ENCODE peak calls at places on chromosomes 4 and X, in five cellular contexts. L is stimulated activated CD4-positive, alpha-beta T cell treated with anti-CD3 and anti-CD28 coated beads, TNF-alpha, amount 100 ng/mL, for 1 hour; B is CD8-positive, alpha-beta memory T cell; G is GM23338; Q is gastrocnemius medialis. C is an unnamed sample.

GRCh38 chr4:129355031-129355430 is 259.1 kb downstream of the C4orf33 start:
- DNase-seq in L (no peak), B (no peak), G (no peak), Q (no peak), C (no peak)

GRCh38 chrX:66676413-66676812 is 37.5 kb upstream of the EDA2R start:
- DNase-seq in L (no peak), B (no peak), G (no peak), Q (no peak), C (no peak)

GRCh38 chr4:147071341-147071740 is 125.7 kb upstream of the TTC29 start:
- DNase-seq in L (no peak), B (no peak), G (no peak), Q (no peak), C (no peak)

GRCh38 chr4:115675721-115676120 is 562.3 kb upstream of the NDST4 start:
- DNase-seq in L (no peak), B (no peak), G (no peak), Q (no peak), C (no peak)

GRCh38 chrX:110383414-110383813 is 24.8 kb downstream of the RTL9 start:
- DNase-seq in L (no peak), B (no peak), G (no peak), Q (no peak), C (no peak)

GRCh38 chr4:60195256-60195655 is 1004.9 kb upstream of the ADGRL3 start:
- DNase-seq in L (no peak), B (no peak), G (no peak), Q (no peak), C (no peak)

GRCh38 chrX:10633722-10634121 is 13.3 kb upstream of the MID1 start:
- DNase-seq in L (no peak), B (no peak), G (peak), Q (peak), C (no peak)

GRCh38 chr4:81722229-81722900 is 250.7 kb upstream of the RASGEF1B start:
- DNase-seq in L (no peak), B (no peak), G (no peak), Q (no peak), C (no peak)

GRCh38 chr4:2702361-2702760 is 53.8 kb downstream of the TNIP2 start:
- DNase-seq in L (no peak), B (no peak), G (no peak), Q (no peak), C (no peak)

GRCh38 chr4:39169426-39169825 is 12.9 kb upstream of the WDR19 start:
- DNase-seq in L (no peak), B (no peak), G (no peak), Q (no peak), C (no peak)

GRCh38 chr4:6627832-6628231 is 12.7 kb upstream of the MRFAP1 start:
- DNase-seq in L (no peak), B (no peak), G (no peak), Q (no peak), C (no peak)

GRCh38 chr4:78638324-78639172 is 87.0 kb downstream of the ANXA3 start:
- DNase-seq in L (no peak), B (no peak), G (no peak), Q (no peak), C (no peak)

GRCh38 chr4:80362578-80363181 is 27.1 kb downstream of the CFAP299 start:
- DNase-seq in L (peak), B (peak), G (peak), Q (no peak), C (no peak)

GRCh38 chr4:1048781-1049590 is 37.6 kb downstream of the FGFRL1 start:
- DNase-seq in L (no peak), B (no peak), G (no peak), Q (peak), C (no peak)

GRCh38 chrX:50211510-50211909 is 6.9 kb downstream of the CCNB3 start:
- DNase-seq in L (no peak), B (no peak), G (peak), Q (no peak), C (no peak)

GRCh38 chr4:14837860-14838259 is 164.4 kb upstream of the CPEB2 start:
- DNase-seq in L (no peak), B (no peak), G (peak), Q (no peak), C (no peak)

GRCh38 chr4:139171878-139172691 is 4.9 kb downstream of the ELF2 start:
- DNase-seq in L (no peak), B (no peak), G (peak), Q (no peak), C (no peak)

GRCh38 chr4:168386002-168386401 is 67.5 kb upstream of the DDX60 start:
- DNase-seq in L (no peak), B (no peak), G (peak), Q (no peak), C (no peak)

GRCh38 chr4:25212822-25213221 is 21.0 kb upstream of the PI4K2B start:
- DNase-seq in L (no peak), B (no peak), G (no peak), Q (no peak), C (no peak)

GRCh38 chrX:7024850-7025249 is 122.7 kb upstream of the STS start:
- DNase-seq in L (no peak), B (no peak), G (no peak), Q (no peak), C (no peak)

GRCh38 chr4:182093947-182094346 is 149.3 kb upstream of the TENM3 start:
- DNase-seq in L (no peak), B (no peak), G (peak), Q (no peak), C (no peak)

GRCh38 chr4:77308843-77309242 is 151.8 kb downstream of the CCNG2 start:
- DNase-seq in L (no peak), B (no peak), G (peak), Q (no peak), C (no peak)

GRCh38 chr4:30754021-30754420 is 33.9 kb downstream of the PCDH7 start:
- DNase-seq in L (no peak), B (no peak), G (no peak), Q (no peak), C (no peak)

C was measured in right atrium auricular region.